ENCODE peak calls at places on chromosomes 4 and X, in six cellular contexts. Y is body of pancreas, D is ascending aorta, B is tibial nerve, K is gastrocnemius medialis, W is A549. F is an unnamed sample.

GRCh38 chr4:13856387-13856786 is 228.9 kb upstream of the BOD1L1 start:
- DNase-seq in Y (no peak), D (no peak), B (no peak), K (no peak), W (no peak), F (no peak)

GRCh38 chrX:51569561-51569960 is 49.2 kb downstream of the CENPVL3 start:
- DNase-seq in Y (no peak), D (no peak), B (no peak), K (no peak), W (no peak), F (no peak)

GRCh38 chr4:26028133-26028792 is 114.2 kb downstream of the SMIM20 start:
- DNase-seq in Y (no peak), D (no peak), B (no peak), K (no peak), W (no peak), F (no peak)

GRCh38 chr4:37858877-37859276 is 32.0 kb upstream of the TBC1D1 start:
- DNase-seq in Y (no peak), D (no peak), B (no peak), K (no peak), W (no peak), F (no peak)

GRCh38 chr4:22848332-22848731 is 155.6 kb downstream of the GBA3 start:
- DNase-seq in Y (no peak), D (no peak), B (no peak), K (no peak), W (no peak), F (no peak)

GRCh38 chrX:119427024-119427794 is 28.1 kb downstream of the SLC25A43 start:
- DNase-seq in Y (no peak), D (no peak), B (no peak), K (no peak), W (no peak), F (no peak)

GRCh38 chr4:59537231-59537886 is 1662.8 kb upstream of the ADGRL3 start:
- DNase-seq in Y (no peak), D (no peak), B (no peak), K (no peak), W (no peak), F (no peak)

GRCh38 chrX:1464282-1465131 is 11.8 kb upstream of the ASMTL start:
- DNase-seq in Y (no peak), D (no peak), B (no peak), K (no peak), W (no peak), F (peak; percentile 49)

GRCh38 chrX:41333744-41333993 is 293 bp upstream of the DDX3X start:
- DNase-seq in Y (peak; percentile 84), D (no peak), B (peak; percentile 28), K (peak; percentile 44), W (peak; percentile 64), F (peak; percentile 63)

GRCh38 chr4:84238247-84239090 is 260.6 kb downstream of the NKX6-1 start:
- DNase-seq in Y (no peak), D (no peak), B (no peak), K (no peak), W (no peak), F (no peak)

GRCh38 chr4:82865592-82865991 is 25.4 kb downstream of the SEC31A start:
- DNase-seq in Y (no peak), D (no peak), B (no peak), K (no peak), W (no peak), F (no peak)

GRCh38 chrX:45959567-45959966 is 585.7 kb downstream of the ZNF674 start:
- DNase-seq in Y (no peak), D (no peak), B (no peak), K (no peak), W (no peak), F (no peak)

GRCh38 chrX:136953867-136954787 is 73.6 kb upstream of the RBMX start:
- DNase-seq in Y (peak; percentile 76), D (no peak), B (peak; percentile 17), K (no peak), W (peak; percentile 15), F (no peak)

GRCh38 chrX:47864785-47865184 is 28.1 kb downstream of the ZNF81 start:
- DNase-seq in Y (no peak), D (no peak), B (no peak), K (no peak), W (no peak), F (no peak)

GRCh38 chr4:87017580-87018061 is 82.8 kb downstream of the AFF1 start:
- DNase-seq in Y (no peak), D (no peak), B (no peak), K (no peak), W (no peak), F (no peak)
- H3K4me1 ChIP-seq in Y (peaks cover 76% of the 10 kb centered on the region), D (peaks cover 8% of the 10 kb centered on the region), B (peaks cover 85% of the 10 kb centered on the region), K (peaks cover 91% of the 10 kb centered on the region), W (peaks cover 78% of the 10 kb centered on the region), F (peaks cover 28% of the 10 kb centered on the region)

GRCh38 chr4:104451573-104451972 is 43.1 kb downstream of the CXXC4 start:
- DNase-seq in Y (peak; percentile 15), D (no peak), B (no peak), K (no peak), W (no peak), F (no peak)
- TF ChIP-seq CTCF in Y (peak; percentile 14), D (no peak), B (no peak), K (no peak), W (peak; percentile 6), F (peak; percentile 34)

GRCh38 chr4:174136013-174136412 is 147.5 kb downstream of the FBXO8 start:
- DNase-seq in Y (no peak), D (no peak), B (no peak), K (no peak), W (no peak), F (no peak)
- H3K27ac ChIP-seq in Y (peak overlapping the region; percentile 21), D (no peak overlapping the region), B (no peak overlapping the region), K (no peak overlapping the region), W (no peak overlapping the region), F (no peak overlapping the region)

DNA sequence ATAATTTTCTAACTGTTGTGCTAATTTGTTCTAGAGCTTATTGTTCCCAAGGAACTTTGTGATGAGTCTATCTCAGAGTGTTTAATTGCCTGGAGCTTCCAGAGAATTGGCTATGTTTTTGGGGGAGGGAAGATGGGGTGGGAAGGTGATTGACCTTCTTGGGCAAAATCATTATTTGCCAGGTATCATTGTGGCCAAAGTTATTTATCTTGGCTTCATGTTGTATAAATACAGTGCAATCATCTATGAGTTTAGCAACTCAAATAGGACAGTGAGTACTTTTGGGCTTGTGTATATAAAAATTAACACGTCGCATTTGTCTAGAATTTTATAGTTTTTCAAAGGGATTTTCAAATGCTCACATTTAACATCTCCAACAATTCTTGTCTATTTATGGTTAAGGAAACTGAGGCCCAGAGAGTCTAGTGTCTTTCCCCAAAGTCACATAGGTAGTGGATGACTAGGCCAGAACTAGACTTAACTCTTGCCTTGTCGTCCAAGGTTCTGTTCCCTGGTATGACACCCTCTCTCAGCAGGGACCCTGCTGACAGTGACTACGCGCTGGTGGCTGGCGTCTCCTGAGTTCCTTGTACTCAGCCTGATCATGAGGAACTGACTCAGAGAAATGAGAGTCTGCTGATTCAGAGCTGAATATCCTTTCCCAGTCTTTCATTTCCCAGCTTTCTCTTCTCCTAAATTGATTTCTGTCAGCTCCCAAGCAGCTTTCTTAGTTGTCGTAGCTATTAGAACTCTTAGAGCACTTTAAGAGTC is 27.7 kb downstream of the FNIP2 start:
- DNase-seq in Y (no peak), D (peak; percentile 27), B (no peak), K (no peak), W (no peak), F (no peak)
- H3K4me1 ChIP-seq in Y (peaks cover 60% of the 10 kb centered on the region), D (no peaks in the 10 kb centered on the region), B (peaks cover 63% of the 10 kb centered on the region), K (peaks cover 31% of the 10 kb centered on the region), W (peaks cover 18% of the 10 kb centered on the region), F (peaks cover 9% of the 10 kb centered on the region)

GRCh38 chr4:3452376-3452775 is 10.6 kb downstream of the HGFAC start:
- DNase-seq in Y (peak; percentile 41), D (no peak), B (no peak), K (no peak), W (no peak), F (no peak)
- TF ChIP-seq CTCF in Y (no peak), D (peak; percentile 19), B (no peak), K (no peak), W (no peak), F (peak; percentile 22)

GRCh38 chr4:148849581-148849980 is 407.4 kb upstream of the NR3C2 start:
- DNase-seq in Y (no peak), D (no peak), B (no peak), K (no peak), W (no peak), F (no peak)
- H3K27ac ChIP-seq in Y (peak overlapping the region; percentile 86), D (no peak overlapping the region), B (no peak overlapping the region), K (no peak overlapping the region), W (no peak overlapping the region), F (no peak overlapping the region)

GRCh38 chrX:156004740-156005139 is 7.2 kb downstream of the IL9R start:
- DNase-seq in Y (no peak), D (no peak), B (no peak), K (no peak), W (no peak), F (no peak)
- H3K4me1 ChIP-seq in Y (no peaks in the 10 kb centered on the region), D (no peaks in the 10 kb centered on the region), B (no peaks in the 10 kb centered on the region), K (no peaks in the 10 kb centered on the region), W (no peaks in the 10 kb centered on the region), F (no peaks in the 10 kb centered on the region)

GRCh38 chr4:92163348-92163747 is 140.4 kb upstream of the GRID2 start:
- DNase-seq in Y (no peak), D (no peak), B (no peak), K (no peak), W (no peak), F (no peak)
- TF ChIP-seq CTCF in Y (no peak), D (no peak), B (no peak), K (no peak), W (no peak), F (peak; percentile 31)

GRCh38 chrX:10160221-10160620 is 3.4 kb downstream of the CLCN4 start:
- DNase-seq in Y (no peak), D (no peak), B (no peak), K (no peak), W (no peak), F (no peak)
- H3K27ac ChIP-seq in Y (no peak overlapping the region), D (no peak overlapping the region), B (no peak overlapping the region), K (peak overlapping the region; percentile 44), W (no peak overlapping the region), F (no peak overlapping the region)

DNA sequence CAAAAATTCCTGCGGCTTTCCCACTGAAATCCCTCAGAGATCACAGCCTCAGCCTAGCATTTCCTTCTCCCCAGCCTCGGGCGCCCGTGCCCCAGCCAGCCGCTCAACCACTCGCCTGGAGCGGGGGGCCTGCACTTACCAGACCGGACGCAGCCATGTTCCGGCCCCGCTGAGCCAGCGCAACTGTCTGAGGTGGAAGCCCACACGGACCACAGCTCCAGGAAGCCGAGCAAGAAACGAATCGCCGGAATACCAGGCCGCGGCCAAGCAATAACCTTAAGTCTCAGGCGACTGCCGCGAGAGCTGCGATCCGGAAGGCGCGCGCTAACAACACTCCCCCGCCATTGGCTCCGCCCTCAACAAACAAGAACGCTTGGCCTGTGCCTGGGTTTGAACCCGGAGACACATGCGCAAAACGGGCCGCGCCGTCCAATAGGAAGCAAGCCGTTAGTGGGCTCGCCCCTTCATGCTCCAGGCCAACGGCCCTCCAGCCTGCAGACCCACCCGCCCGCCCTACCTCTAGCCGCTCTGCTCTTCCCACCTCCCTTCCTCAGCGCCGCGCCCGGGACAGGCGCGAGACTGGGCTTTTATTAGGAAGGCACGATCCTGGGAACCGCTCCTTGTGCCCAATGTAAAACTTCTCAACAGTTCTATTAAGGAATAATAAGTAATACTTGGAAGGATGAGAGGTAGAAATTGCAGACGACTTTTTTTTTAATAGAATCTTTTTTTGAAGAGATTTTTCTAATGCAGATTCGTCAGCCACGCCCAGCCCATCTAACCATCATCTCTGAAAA is at the start of gene CENPC:
- DNase-seq in Y (peak; percentile 97), D (peak; percentile 87), B (peak; percentile 93), K (peak; percentile 93), W (peak; percentile 74), F (peak; percentile 96)
- H3K4me1 ChIP-seq in Y (peaks cover 28% of the 10 kb centered on the region), D (no peaks in the 10 kb centered on the region), B (peaks cover 42% of the 10 kb centered on the region), K (peaks cover 14% of the 10 kb centered on the region), W (peaks cover 9% of the 10 kb centered on the region), F (peaks cover 16% of the 10 kb centered on the region)